ENCODE peak calls at places on chromosomes 1 and 21, in seven cellular contexts. One of them, this sample, is unnamed.

GRCh38 chr1:167984886-167985489 is 48.1 kb upstream of the MPC2 start:
- ATAC-seq in foreskin keratinocyte: peak
- ATAC-seq in activated naive CD8-positive, alpha-beta T cell treated with anti-CD3 and anti-CD28 coated beads, Interleukin-2, amount 50 U/mL, for 24 hours: no peak
- ATAC-seq in psoas muscle: peak
- ATAC-seq in CD4-positive, alpha-beta T cell: no peak
- ATAC-seq in GM12878: no peak
- ATAC-seq in left lung: no peak
- ATAC-seq in this sample: no peak

GRCh38 chr1:211192227-211192626 is 58.3 kb upstream of the KCNH1 start:
- ATAC-seq in left lung: no peak
- ATAC-seq in psoas muscle: no peak
- ATAC-seq in GM12878: no peak
- ATAC-seq in activated naive CD8-positive, alpha-beta T cell treated with anti-CD3 and anti-CD28 coated beads, Interleukin-2, amount 50 U/mL, for 24 hours: no peak
- ATAC-seq in foreskin keratinocyte: no peak
- ATAC-seq in CD4-positive, alpha-beta T cell: no peak
- ATAC-seq in this sample: no peak

GRCh38 chr1:192524223-192524622 is 51.4 kb upstream of the RGS1 start:
- ATAC-seq in foreskin keratinocyte: no peak
- ATAC-seq in psoas muscle: no peak
- ATAC-seq in GM12878: no peak
- ATAC-seq in left lung: peak
- ATAC-seq in activated naive CD8-positive, alpha-beta T cell treated with anti-CD3 and anti-CD28 coated beads, Interleukin-2, amount 50 U/mL, for 24 hours: no peak
- ATAC-seq in CD4-positive, alpha-beta T cell: no peak
- ATAC-seq in this sample: no peak

GRCh38 chr21:26060335-26061115 is 110.0 kb downstream of the APP start:
- ATAC-seq in foreskin keratinocyte: no peak
- ATAC-seq in CD4-positive, alpha-beta T cell: no peak
- ATAC-seq in activated naive CD8-positive, alpha-beta T cell treated with anti-CD3 and anti-CD28 coated beads, Interleukin-2, amount 50 U/mL, for 24 hours: no peak
- ATAC-seq in left lung: no peak
- ATAC-seq in GM12878: no peak
- ATAC-seq in psoas muscle: no peak
- ATAC-seq in this sample: no peak

GRCh38 chr1:9322845-9323244 is 30.2 kb downstream of the SPSB1 start:
- ATAC-seq in CD4-positive, alpha-beta T cell: no peak
- ATAC-seq in GM12878: no peak
- ATAC-seq in psoas muscle: peak
- ATAC-seq in left lung: no peak
- ATAC-seq in activated naive CD8-positive, alpha-beta T cell treated with anti-CD3 and anti-CD28 coated beads, Interleukin-2, amount 50 U/mL, for 24 hours: no peak
- ATAC-seq in foreskin keratinocyte: no peak
- ATAC-seq in this sample: no peak

GRCh38 chr21:44485254-44485793 is 30.0 kb downstream of the LRRC3 start:
- ATAC-seq in psoas muscle: no peak
- ATAC-seq in CD4-positive, alpha-beta T cell: peak
- ATAC-seq in foreskin keratinocyte: no peak
- ATAC-seq in GM12878: no peak
- ATAC-seq in left lung: peak
- ATAC-seq in activated naive CD8-positive, alpha-beta T cell treated with anti-CD3 and anti-CD28 coated beads, Interleukin-2, amount 50 U/mL, for 24 hours: peak
- ATAC-seq in this sample: no peak

GRCh38 chr1:228157381-228158126 is 7.8 kb downstream of the GJC2 start:
- ATAC-seq in activated naive CD8-positive, alpha-beta T cell treated with anti-CD3 and anti-CD28 coated beads, Interleukin-2, amount 50 U/mL, for 24 hours: peak
- ATAC-seq in GM12878: no peak
- ATAC-seq in CD4-positive, alpha-beta T cell: peak
- ATAC-seq in psoas muscle: no peak
- ATAC-seq in left lung: no peak
- ATAC-seq in foreskin keratinocyte: no peak
- ATAC-seq in this sample: no peak

GRCh38 chr1:109502368-109502851 is 7.1 kb downstream of the AMIGO1 start:
- ATAC-seq in activated naive CD8-positive, alpha-beta T cell treated with anti-CD3 and anti-CD28 coated beads, Interleukin-2, amount 50 U/mL, for 24 hours: peak
- ATAC-seq in psoas muscle: no peak
- ATAC-seq in foreskin keratinocyte: no peak
- ATAC-seq in GM12878: no peak
- ATAC-seq in CD4-positive, alpha-beta T cell: peak
- ATAC-seq in left lung: no peak
- ATAC-seq in this sample: no peak

GRCh38 chr1:107499139-107499744 is 358.4 kb downstream of the NTNG1 start:
- ATAC-seq in left lung: no peak
- ATAC-seq in activated naive CD8-positive, alpha-beta T cell treated with anti-CD3 and anti-CD28 coated beads, Interleukin-2, amount 50 U/mL, for 24 hours: peak
- ATAC-seq in GM12878: peak
- ATAC-seq in foreskin keratinocyte: no peak
- ATAC-seq in psoas muscle: no peak
- ATAC-seq in CD4-positive, alpha-beta T cell: no peak
- ATAC-seq in this sample: no peak

GRCh38 chr1:168621356-168621755 is 45.0 kb downstream of the XCL1 start:
- ATAC-seq in psoas muscle: peak
- ATAC-seq in GM12878: no peak
- ATAC-seq in CD4-positive, alpha-beta T cell: no peak
- ATAC-seq in left lung: no peak
- ATAC-seq in activated naive CD8-positive, alpha-beta T cell treated with anti-CD3 and anti-CD28 coated beads, Interleukin-2, amount 50 U/mL, for 24 hours: no peak
- ATAC-seq in foreskin keratinocyte: no peak
- ATAC-seq in this sample: no peak